ENCODE peak calls at places on chromosomes 2 and 18, in ten cellular contexts. J is brain microvascular endothelial cell, E is AG04450, M is fibroblast of lung, T is fibroblast of pulmonary artery, B is WTC11, S is endothelial cell, A is B cell, G is GM20000, R is AG04449. K is an unnamed sample.

GRCh38 chr2:144152817-144153271 is 367.1 kb downstream of the ZEB2 start:
- DNase-seq in T (peak; percentile 37), B (no peak), E (no peak), R (peak; percentile 19), M (peak; percentile 79), G (no peak), J (peak; percentile 76), S (no peak), A (peak; percentile 35), K (no peak)

GRCh38 chr2:196718796-196719564 is 79.5 kb downstream of the CCDC150 start:
- DNase-seq in R (no peak), M (peak; percentile 77), A (no peak), T (peak; percentile 69), G (no peak), S (peak; percentile 15), E (peak; percentile 44), J (peak; percentile 48), B (peak; percentile 26), K (no peak)

GRCh38 chr18:13641551-13642439 is 84.6 kb downstream of the FAM210A start:
- DNase-seq in E (no peak), R (no peak), G (peak; percentile 40), T (peak; percentile 3), M (no peak), B (peak; percentile 59), A (no peak), S (peak; percentile 51), J (no peak), K (no peak)

GRCh38 chr18:45456076-45457066 is 158.9 kb upstream of the SLC14A2 start:
- DNase-seq in S (no peak), M (no peak), T (no peak), G (no peak), A (peak; percentile 58), R (no peak), E (no peak), J (no peak), B (no peak), K (no peak)

GRCh38 chr2:218259099-218259921 is 1.5 kb upstream of the GPBAR1 start:
- DNase-seq in B (no peak), R (peak; percentile 19), T (peak; percentile 88), J (peak; percentile 81), A (no peak), S (no peak), E (no peak), G (no peak), M (peak; percentile 80), K (no peak)

GRCh38 chr2:16716051-16716450 is 50.4 kb upstream of the CYRIA start:
- DNase-seq in B (no peak), G (no peak), J (no peak), R (no peak), E (no peak), M (no peak), A (no peak), S (no peak), T (no peak), K (no peak)

GRCh38 chr2:199973703-199974102 is 18.3 kb downstream of the MAIP1 start:
- DNase-seq in J (no peak), A (no peak), S (no peak), M (peak; percentile 51), R (peak; percentile 14), T (peak; percentile 70), B (no peak), G (no peak), E (no peak), K (no peak)

GRCh38 chr18:6752200-6752873 is 22.8 kb downstream of the ARHGAP28 start:
- DNase-seq in S (peak; percentile 13), B (peak; percentile 70), M (peak; percentile 76), E (peak; percentile 53), T (peak; percentile 17), A (no peak), G (no peak), J (peak; percentile 92), R (no peak), K (no peak)

GRCh38 chr2:196949116-196949515 is 22.6 kb upstream of the PGAP1 start:
- DNase-seq in S (no peak), J (no peak), A (no peak), M (no peak), G (no peak), T (no peak), R (no peak), B (no peak), E (no peak), K (no peak)

GRCh38 chr2:109020217-109020637 is 31.2 kb upstream of the EDAR start:
- DNase-seq in G (no peak), J (no peak), A (no peak), R (peak; percentile 3), E (no peak), T (peak; percentile 56), S (no peak), M (peak; percentile 65), B (no peak), K (no peak)

GRCh38 chr18:10168477-10168876 is 254.7 kb downstream of the VAPA start:
- DNase-seq in T (no peak), A (no peak), B (no peak), E (no peak), G (no peak), M (no peak), J (no peak), R (no peak), S (no peak), K (no peak)

GRCh38 chr2:46487667-46488333 is 8.4 kb downstream of the TMEM247 start:
- DNase-seq in E (peak; percentile 46), B (no peak), T (peak; percentile 73), S (no peak), J (peak; percentile 55), R (peak; percentile 34), A (no peak), G (no peak), M (peak; percentile 77), K (no peak)

GRCh38 chr2:17821080-17821479 is 4.8 kb downstream of the MSGN1 start:
- DNase-seq in B (no peak), T (no peak), A (no peak), G (no peak), M (no peak), S (no peak), E (no peak), R (no peak), J (no peak), K (no peak)

GRCh38 chr2:223601932-223602676 is at the start of gene SCG2:
- DNase-seq in B (peak; percentile 75), G (peak; percentile 54), E (peak; percentile 87), M (peak; percentile 92), T (peak; percentile 95), J (peak; percentile 92), S (peak; percentile 72), R (peak; percentile 60), A (peak; percentile 3), K (peak; percentile 59)

GRCh38 chr2:89845532-89845931 is 1154.1 kb downstream of the RPIA start:
- DNase-seq in B (no peak), S (no peak), A (no peak), G (peak; percentile 1), M (no peak), T (no peak), R (no peak), E (no peak), J (no peak), K (no peak)

GRCh38 chr2:215920244-215921100 is 92.9 kb downstream of the MREG start:
- DNase-seq in J (peak; percentile 88), T (peak; percentile 93), R (peak; percentile 47), A (peak; percentile 68), S (peak; percentile 67), B (peak; percentile 64), E (peak; percentile 65), G (peak; percentile 44), M (peak; percentile 78), K (peak; percentile 66)

GRCh38 chr2:1049691-1050090 is 99.0 kb downstream of the SNTG2 start:
- DNase-seq in T (peak; percentile 14), A (no peak), G (no peak), M (peak; percentile 47), J (peak; percentile 87), S (no peak), R (peak; percentile 56), B (no peak), E (no peak), K (no peak)

GRCh38 chr2:196230051-196230450 is 58.7 kb upstream of the STK17B start:
- DNase-seq in T (no peak), S (no peak), G (no peak), A (no peak), B (no peak), E (no peak), R (no peak), M (no peak), J (no peak), K (no peak)

GRCh38 chr2:96547203-96547641 is 10.7 kb downstream of the ARID5A start:
- DNase-seq in G (no peak), E (no peak), B (peak; percentile 46), S (no peak), J (no peak), T (no peak), M (no peak), A (no peak), R (no peak), K (no peak)
- TF ChIP-seq CTCF in G (no peak), E (no peak), B (no peak), S (no peak), J (no peak), T (no peak), M (no peak), A (no peak), R (no peak), K (no peak)

GRCh38 chr2:71277536-71278103 is 50.7 kb upstream of the PAIP2B start:
- DNase-seq in J (peak; percentile 40), T (peak; percentile 21), M (peak; percentile 26), S (peak; percentile 64), A (peak; percentile 52), B (peak; percentile 77), E (no peak), G (peak; percentile 52), R (no peak), K (peak; percentile 71)
- TF ChIP-seq CTCF in J (peak; percentile 68), T (peak; percentile 12), M (peak; percentile 7), S (no peak), A (peak; percentile 42), B (no peak), E (peak; percentile 22), G (no peak), R (peak; percentile 37), K (peak; percentile 58)

DNA sequence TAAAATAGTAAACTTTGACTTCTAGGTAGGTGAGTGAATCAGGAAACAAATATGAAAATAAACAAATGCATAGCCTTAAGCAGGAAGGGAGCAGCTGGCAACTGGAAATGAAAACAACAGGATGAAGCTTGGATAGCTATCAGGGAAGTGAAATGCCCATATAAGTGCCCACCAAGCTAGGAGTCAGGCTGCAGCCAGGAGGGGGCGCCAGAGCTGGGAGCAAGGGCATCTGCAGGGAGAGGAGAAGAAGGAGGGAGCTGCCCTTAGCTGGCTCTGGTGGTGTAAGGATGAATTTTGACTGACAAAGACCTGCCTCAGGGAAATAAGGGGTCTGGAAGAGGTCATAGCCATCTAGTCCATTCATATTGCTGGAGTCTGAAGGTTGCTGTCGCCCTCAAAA is 298.3 kb downstream of the TDRD15 start:
- DNase-seq in A (no peak), J (peak; percentile 6), B (peak; percentile 90), G (peak; percentile 45), R (no peak), S (peak; percentile 85), E (no peak), M (no peak), T (no peak), K (peak; percentile 51)
- TF ChIP-seq CTCF in A (no peak), J (peak; percentile 59), B (peak; percentile 83), G (peak; percentile 72), R (no peak), S (peak; percentile 71), E (peak; percentile 36), M (peak; percentile 66), T (no peak), K (peak; percentile 56)

DNA sequence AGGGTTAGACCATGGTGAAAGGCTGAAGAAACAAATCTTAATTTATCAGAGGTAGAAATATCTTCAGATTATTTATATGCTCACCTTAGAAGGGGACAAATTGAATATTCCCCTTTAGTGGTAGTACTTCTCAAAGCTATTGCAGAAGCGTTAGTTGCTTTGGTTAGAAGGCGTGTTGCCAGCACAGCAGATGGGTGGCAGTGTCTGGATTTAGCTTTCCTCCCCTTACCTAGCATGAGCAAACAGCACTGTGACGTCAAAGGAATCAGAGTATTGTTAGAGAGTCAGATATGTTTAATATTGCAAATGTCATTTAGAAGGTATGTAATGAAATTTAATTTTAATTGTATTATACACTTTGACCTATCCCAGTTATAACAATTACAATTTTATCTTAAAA is 27.2 kb upstream of the GALR1 start:
- DNase-seq in G (no peak), R (no peak), T (peak; percentile 7), E (no peak), J (no peak), A (no peak), B (no peak), S (no peak), M (no peak), K (no peak)
- TF ChIP-seq CTCF in G (no peak), R (no peak), T (no peak), E (no peak), J (no peak), A (no peak), B (no peak), S (no peak), M (no peak), K (no peak)